ENCODE peak calls at places on chromosome 1, in six cellular contexts. Q is GM23248, T is SK-N-SH, Z is OCI-LY7, X is hepatocyte, U is PC-9. Y is an unnamed sample.
A peak's percentile ranks its signal among the peaks of the same experiment; 100 is the strongest.

GRCh38 chr1:60621524-60621923 is 460.8 kb upstream of the NFIA start:
- DNase-seq in U (no peak), Z (no peak), X (peak; percentile 14), Q (no peak), T (peak; percentile 11), Y (no peak)

GRCh38 chr1:59705849-59706599 is 108.7 kb upstream of the HOOK1 start:
- DNase-seq in U (no peak), Z (no peak), Q (peak; percentile 88), T (no peak), X (peak; percentile 31), Y (no peak)

GRCh38 chr1:27102707-27103468 is 52.0 kb downstream of the SLC9A1 start:
- DNase-seq in T (peak; percentile 93), Z (peak; percentile 70), X (peak; percentile 82), U (no peak), Q (peak; percentile 72), Y (peak; percentile 80)

GRCh38 chr1:32759997-32760623 is 57.0 kb downstream of the YARS1 start:
- DNase-seq in U (peak; percentile 96), X (peak; percentile 98), Z (no peak), Q (no peak), T (no peak), Y (peak; percentile 98)

GRCh38 chr1:34668063-34668462 is 86.8 kb upstream of the GJB5 start:
- DNase-seq in Z (no peak), Q (no peak), U (no peak), T (no peak), X (no peak), Y (no peak)

GRCh38 chr1:89622895-89623294 is 10.0 kb upstream of the LRRC8C start:
- DNase-seq in U (no peak), Q (no peak), T (peak; percentile 31), X (no peak), Z (no peak), Y (no peak)

GRCh38 chr1:162676767-162677166 is 44.5 kb downstream of the DDR2 start:
- DNase-seq in Z (no peak), X (no peak), Q (no peak), U (no peak), T (no peak), Y (no peak)

GRCh38 chr1:218426343-218426657 is 81.2 kb downstream of the TGFB2 start:
- DNase-seq in X (peak; percentile 35), U (peak; percentile 90), Z (no peak), Q (peak; percentile 54), T (no peak), Y (peak; percentile 87)

GRCh38 chr1:220770245-220770913 is 16.3 kb upstream of the MTARC1 start:
- DNase-seq in X (no peak), U (no peak), Q (no peak), Z (no peak), T (no peak), Y (no peak)

GRCh38 chr1:167528057-167528705 is 9.9 kb upstream of the CD247 start:
- DNase-seq in Q (no peak), X (no peak), Z (no peak), T (no peak), U (no peak), Y (no peak)

GRCh38 chr1:967466-968343 is 1.4 kb downstream of the PLEKHN1 start:
- DNase-seq in Z (no peak), T (no peak), X (no peak), Q (no peak), U (peak; percentile 54), Y (no peak)

GRCh38 chr1:94332952-94333351 is 85.2 kb upstream of the ABCD3 start:
- DNase-seq in Q (peak; percentile 76), U (no peak), T (no peak), Z (no peak), X (peak; percentile 41), Y (peak; percentile 82)

GRCh38 chr1:231209531-231209930 is 31.5 kb upstream of the GNPAT start:
- DNase-seq in Q (no peak), T (no peak), U (no peak), X (no peak), Z (no peak), Y (no peak)

GRCh38 chr1:180310095-180310494 is 80.0 kb downstream of the LHX4 start:
- DNase-seq in U (peak; percentile 66), X (no peak), Z (no peak), Q (peak; percentile 46), T (no peak), Y (peak; percentile 23)

GRCh38 chr1:164272156-164272555 is 286.8 kb upstream of the PBX1 start:
- DNase-seq in X (no peak), Q (no peak), T (no peak), Z (no peak), U (no peak), Y (no peak)

GRCh38 chr1:33387512-33388079 is 43.3 kb downstream of the PHC2 start:
- DNase-seq in Q (peak; percentile 96), T (no peak), Z (no peak), U (peak; percentile 37), X (peak; percentile 33), Y (no peak)

GRCh38 chr1:209697082-209697481 is 7.6 kb upstream of the HSD11B1 start:
- DNase-seq in Q (no peak), X (no peak), U (no peak), Z (no peak), T (no peak), Y (no peak)

GRCh38 chr1:46341222-46342083 is 846 bp downstream of the NSUN4 start:
- DNase-seq in Q (no peak), U (no peak), T (no peak), Z (no peak), X (peak; percentile 21), Y (no peak)

GRCh38 chr1:65792671-65793358 is at the start of gene PDE4B:
- DNase-seq in U (no peak), T (peak; percentile 75), Q (peak; percentile 74), Z (no peak), X (peak; percentile 19), Y (no peak)

GRCh38 chr1:235872270-235872669 is 5.6 kb upstream of the LYST start:
- DNase-seq in Q (no peak), U (no peak), Z (no peak), X (no peak), T (no peak), Y (no peak)

DNA sequence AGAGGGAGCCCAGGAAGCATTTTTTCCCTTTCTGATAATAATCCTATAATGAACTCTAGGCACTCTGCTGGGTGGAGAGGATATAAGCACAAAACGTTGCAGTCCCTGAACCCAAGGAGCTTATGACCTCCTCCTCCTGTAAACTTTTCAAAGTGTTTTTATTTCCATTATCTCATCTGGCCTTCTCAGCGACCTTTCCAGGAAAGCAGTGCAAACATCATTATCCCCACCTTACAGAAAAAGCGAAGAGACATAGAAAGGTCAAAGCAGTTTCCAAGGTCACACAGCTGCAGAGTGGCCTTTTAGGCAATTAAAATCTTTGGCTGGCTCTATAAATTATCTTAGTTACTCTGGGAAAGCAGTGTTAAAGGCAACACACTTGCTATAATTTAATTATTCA is 63.8 kb downstream of the OLFML3 start:
- DNase-seq in Z (no peak), X (no peak), T (no peak), U (no peak), Q (no peak), Y (no peak)
- H3K9me2 ChIP-seq in Z (no peaks in the 10 kb centered on the region), X (no peaks in the 10 kb centered on the region), T (no peaks in the 10 kb centered on the region), U (no peaks in the 10 kb centered on the region), Q (no peaks in the 10 kb centered on the region), Y (no peaks in the 10 kb centered on the region)

GRCh38 chr1:114040273-114041043 is 61.2 kb downstream of the OLFML3 start:
- DNase-seq in X (no peak), U (peak; percentile 93), T (no peak), Q (peak; percentile 75), Z (no peak), Y (no peak)

GRCh38 chr1:114037952-114038867 is 58.9 kb downstream of the OLFML3 start:
- DNase-seq in T (no peak), Z (no peak), X (no peak), Q (no peak), U (peak; percentile 63), Y (peak; percentile 31)

DNA sequence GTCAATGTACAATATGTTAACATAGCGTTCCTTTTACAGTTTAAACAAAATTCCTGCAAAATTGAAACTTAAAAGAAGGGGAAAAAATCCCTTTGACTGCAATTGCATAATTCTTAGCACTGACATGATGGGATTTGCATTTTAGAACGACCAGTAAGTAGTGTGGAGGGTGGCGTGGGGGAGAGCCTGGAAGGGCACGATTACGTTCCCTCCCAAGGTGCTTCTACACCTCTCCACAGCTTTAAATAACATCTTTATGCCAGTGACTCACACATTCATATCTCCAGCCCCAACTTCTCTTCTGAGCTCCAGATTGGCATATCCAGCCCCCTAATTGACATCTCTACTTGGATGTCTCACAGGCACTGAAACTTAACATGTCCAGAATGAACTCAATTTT is 64.3 kb downstream of the OLFML3 start:
- DNase-seq in X (no peak), T (no peak), U (no peak), Q (no peak), Z (no peak), Y (no peak)
- H3K9me2 ChIP-seq in X (no peaks in the 10 kb centered on the region), T (no peaks in the 10 kb centered on the region), U (no peaks in the 10 kb centered on the region), Q (no peaks in the 10 kb centered on the region), Z (no peaks in the 10 kb centered on the region), Y (no peaks in the 10 kb centered on the region)

GRCh38 chr1:29391362-29391880 is 155.1 kb downstream of the PTPRU start:
- DNase-seq in Q (no peak), X (no peak), Z (no peak), T (no peak), U (no peak), Y (no peak)

GRCh38 chr1:29389533-29390041 is 153.3 kb downstream of the PTPRU start:
- DNase-seq in X (no peak), U (no peak), Z (no peak), Q (no peak), T (peak; percentile 55), Y (no peak)

GRCh38 chr1:29390075-29390474 is 153.8 kb downstream of the PTPRU start:
- DNase-seq in T (no peak), Z (no peak), X (no peak), U (no peak), Q (no peak), Y (no peak)

GRCh38 chr1:29392036-29392435 is 155.7 kb downstream of the PTPRU start:
- DNase-seq in T (no peak), Z (no peak), X (no peak), U (no peak), Q (no peak), Y (no peak)

DNA sequence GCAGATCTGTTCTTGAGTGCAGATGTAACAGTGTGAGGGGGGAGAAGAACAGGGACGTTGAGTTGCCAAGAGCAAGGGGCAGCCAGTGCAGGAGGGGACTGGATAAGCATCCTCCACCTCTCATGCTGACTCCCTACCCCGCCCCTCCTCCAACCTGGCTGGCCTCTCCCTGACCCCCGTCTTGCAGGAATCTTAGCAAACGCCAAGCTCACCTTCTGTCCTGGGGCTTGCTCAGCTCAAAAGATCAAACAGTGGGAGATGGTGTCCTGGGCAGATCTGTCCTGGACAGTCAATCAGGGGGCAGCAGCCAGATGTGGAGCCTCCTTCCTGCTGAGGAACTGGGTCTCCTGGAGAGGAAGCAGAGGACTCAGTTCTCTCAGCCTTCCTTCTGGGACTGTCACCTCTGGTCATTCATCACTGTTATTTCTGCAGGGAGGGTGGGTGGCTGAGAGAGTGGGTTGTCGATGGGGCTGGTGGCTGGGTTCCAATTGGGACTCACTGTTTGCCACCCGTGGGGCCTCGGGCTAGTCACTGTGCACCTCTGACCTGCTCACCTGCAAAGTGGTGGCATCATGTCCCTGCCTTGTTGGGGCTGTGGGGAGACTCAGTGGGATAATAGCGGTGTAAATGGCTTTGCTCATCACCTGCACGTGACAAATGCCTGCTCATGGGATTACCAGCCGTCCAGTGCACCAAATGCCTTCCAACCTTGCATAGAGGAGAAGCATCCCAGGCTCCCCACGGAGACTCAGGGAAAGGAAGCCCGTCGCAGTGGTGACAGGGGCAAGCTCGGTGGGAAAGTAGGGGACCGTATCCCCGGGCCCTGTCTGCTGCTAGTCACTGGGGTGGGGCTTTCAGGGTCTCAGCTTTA is 154.4 kb downstream of the PTPRU start:
- DNase-seq in Z (no peak), Q (no peak), T (no peak), X (no peak), U (no peak), Y (no peak)
- H3K9me2 ChIP-seq in Z (no peaks in the 10 kb centered on the region), Q (no peaks in the 10 kb centered on the region), T (no peaks in the 10 kb centered on the region), X (no peaks in the 10 kb centered on the region), U (no peaks in the 10 kb centered on the region), Y (no peaks in the 10 kb centered on the region)

GRCh38 chr1:7111855-7112254 is 326.6 kb downstream of the CAMTA1 start:
- DNase-seq in X (no peak), T (no peak), U (no peak), Q (no peak), Z (no peak), Y (no peak)
- H3K9me2 ChIP-seq in X (no peaks in the 10 kb centered on the region), T (no peaks in the 10 kb centered on the region), U (no peaks in the 10 kb centered on the region), Q (no peaks in the 10 kb centered on the region), Z (no peaks in the 10 kb centered on the region), Y (no peaks in the 10 kb centered on the region)